ENCODE peak calls at places on chromosomes 16 and 17, in five cellular contexts. One of them, this sample, is unnamed. For H3K4me1, the result is how much of the 10 kb centered on the place peaks cover.

GRCh38 chr17:18184143-18185007 is 747 bp downstream of the ALKBH5 start:
- DNase-seq in PC-3: peak
- DNase-seq in Caco-2: peak
- DNase-seq in neural progenitor cell: peak
- DNase-seq in MM.1S: peak
- DNase-seq in this sample: peak

GRCh38 chr17:2837147-2837561 is 40.9 kb downstream of the RAP1GAP2 start:
- DNase-seq in Caco-2: no peak
- DNase-seq in MM.1S: peak
- DNase-seq in neural progenitor cell: no peak
- DNase-seq in PC-3: no peak
- DNase-seq in this sample: peak

GRCh38 chr16:88455610-88456355 is 2.7 kb downstream of the ZFPM1 start:
- DNase-seq in PC-3: peak
- DNase-seq in neural progenitor cell: peak
- DNase-seq in MM.1S: peak
- DNase-seq in Caco-2: peak
- DNase-seq in this sample: peak

GRCh38 chr16:85573045-85573695 is 40.0 kb upstream of the GSE1 start:
- DNase-seq in MM.1S: no peak
- DNase-seq in Caco-2: no peak
- DNase-seq in PC-3: no peak
- DNase-seq in neural progenitor cell: no peak
- DNase-seq in this sample: no peak

GRCh38 chr17:28738680-28739384 is 5.0 kb upstream of the TRAF4 start:
- DNase-seq in neural progenitor cell: no peak
- DNase-seq in MM.1S: peak
- DNase-seq in Caco-2: no peak
- DNase-seq in PC-3: no peak
- DNase-seq in this sample: peak

GRCh38 chr16:58628845-58629680 is 563 bp downstream of the CNOT1 start:
- DNase-seq in MM.1S: peak
- DNase-seq in PC-3: peak
- DNase-seq in neural progenitor cell: peak
- DNase-seq in Caco-2: peak
- DNase-seq in this sample: peak

GRCh38 chr16:61362583-61362982 is 673.7 kb downstream of the CDH8 start:
- DNase-seq in neural progenitor cell: no peak
- DNase-seq in Caco-2: no peak
- DNase-seq in MM.1S: no peak
- DNase-seq in PC-3: no peak
- DNase-seq in this sample: no peak

GRCh38 chr16:48014349-48015135 is 141.3 kb downstream of the ABCC12 start:
- DNase-seq in PC-3: peak
- DNase-seq in MM.1S: no peak
- DNase-seq in neural progenitor cell: peak
- DNase-seq in Caco-2: no peak
- DNase-seq in this sample: no peak

GRCh38 chr16:57635266-57636097 is 7.1 kb downstream of the ADGRG1 start:
- DNase-seq in PC-3: no peak
- DNase-seq in neural progenitor cell: no peak
- DNase-seq in MM.1S: no peak
- DNase-seq in Caco-2: peak
- DNase-seq in this sample: no peak

GRCh38 chr17:8188408-8188839 is 1.6 kb downstream of the BORCS6 start:
- DNase-seq in Caco-2: no peak
- DNase-seq in neural progenitor cell: no peak
- DNase-seq in MM.1S: no peak
- DNase-seq in PC-3: no peak
- DNase-seq in this sample: peak

GRCh38 chr17:57707892-57708291 is 37.2 kb downstream of the CCDC182 start:
- DNase-seq in MM.1S: no peak
- DNase-seq in Caco-2: no peak
- DNase-seq in PC-3: no peak
- DNase-seq in neural progenitor cell: peak
- DNase-seq in this sample: no peak

GRCh38 chr16:58225965-58226602 is 28.2 kb upstream of the CSNK2A2 start:
- DNase-seq in neural progenitor cell: no peak
- DNase-seq in Caco-2: no peak
- DNase-seq in PC-3: no peak
- DNase-seq in MM.1S: no peak
- DNase-seq in this sample: no peak

GRCh38 chr17:6508519-6509294 is 47.6 kb downstream of the PITPNM3 start:
- DNase-seq in MM.1S: no peak
- DNase-seq in neural progenitor cell: no peak
- DNase-seq in PC-3: no peak
- DNase-seq in Caco-2: no peak
- DNase-seq in this sample: no peak

GRCh38 chr16:89383095-89384003 is 107.0 kb downstream of the ANKRD11 start:
- DNase-seq in PC-3: peak
- DNase-seq in MM.1S: no peak
- DNase-seq in neural progenitor cell: peak
- DNase-seq in Caco-2: peak
- DNase-seq in this sample: no peak

GRCh38 chr17:68600123-68600880 is 865 bp downstream of the FAM20A start:
- DNase-seq in Caco-2: peak
- DNase-seq in PC-3: no peak
- DNase-seq in neural progenitor cell: peak
- DNase-seq in MM.1S: no peak
- DNase-seq in this sample: no peak

GRCh38 chr17:68981288-68981687 is 26.1 kb upstream of the ABCA8 start:
- DNase-seq in Caco-2: no peak
- DNase-seq in MM.1S: peak
- DNase-seq in neural progenitor cell: no peak
- DNase-seq in PC-3: peak
- DNase-seq in this sample: no peak

GRCh38 chr16:56355221-56355620 is 70.1 kb downstream of the AMFR start:
- DNase-seq in neural progenitor cell: no peak
- DNase-seq in MM.1S: no peak
- DNase-seq in Caco-2: no peak
- DNase-seq in PC-3: no peak
- DNase-seq in this sample: no peak

GRCh38 chr16:29192329-29193247 is 207.7 kb downstream of the LAT start:
- DNase-seq in PC-3: no peak
- DNase-seq in neural progenitor cell: no peak
- DNase-seq in MM.1S: no peak
- DNase-seq in Caco-2: peak
- DNase-seq in this sample: no peak

GRCh38 chr17:29613371-29613837 is 9.3 kb downstream of the CORO6 start:
- DNase-seq in PC-3: no peak
- DNase-seq in neural progenitor cell: peak
- DNase-seq in Caco-2: no peak
- DNase-seq in MM.1S: peak
- DNase-seq in this sample: peak

DNA sequence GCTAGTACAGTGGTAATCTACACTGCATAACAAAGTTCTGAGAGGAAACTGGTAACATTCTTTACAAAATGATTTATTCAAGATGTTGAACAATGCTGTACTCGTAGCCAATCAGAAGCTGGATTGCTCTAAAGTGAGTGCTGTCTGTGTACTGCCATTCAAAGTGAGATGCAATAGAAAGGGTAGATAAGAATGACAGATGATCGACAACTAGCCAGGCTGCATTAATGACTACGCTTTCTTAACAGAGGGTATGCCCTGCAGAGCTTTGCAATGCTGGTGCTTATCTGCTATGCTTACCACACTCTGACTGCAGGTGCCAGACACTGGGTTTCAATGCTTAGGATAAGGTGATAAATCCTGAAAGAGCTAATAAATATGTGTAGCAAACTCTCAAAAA is 46.1 kb upstream of the SLC25A19 start:
- DNase-seq in neural progenitor cell: no peak
- DNase-seq in PC-3: no peak
- DNase-seq in Caco-2: no peak
- DNase-seq in MM.1S: no peak
- DNase-seq in this sample: no peak
- H3K4me1 ChIP-seq in neural progenitor cell: under half
- H3K4me1 ChIP-seq in PC-3: under half
- H3K4me1 ChIP-seq in Caco-2: under half
- H3K4me1 ChIP-seq in MM.1S: under half
- H3K4me1 ChIP-seq in this sample: half or more

GRCh38 chr16:12417051-12417818 is 386.5 kb downstream of the CPPED1 start:
- DNase-seq in neural progenitor cell: no peak
- DNase-seq in Caco-2: no peak
- DNase-seq in PC-3: no peak
- DNase-seq in MM.1S: no peak
- DNase-seq in this sample: no peak

GRCh38 chr16:12412890-12413289 is 390.8 kb downstream of the CPPED1 start:
- DNase-seq in neural progenitor cell: no peak
- DNase-seq in Caco-2: no peak
- DNase-seq in MM.1S: no peak
- DNase-seq in PC-3: no peak
- DNase-seq in this sample: no peak

GRCh38 chr16:12413393-12413792 is 390.3 kb downstream of the CPPED1 start:
- DNase-seq in Caco-2: no peak
- DNase-seq in PC-3: no peak
- DNase-seq in neural progenitor cell: no peak
- DNase-seq in MM.1S: no peak
- DNase-seq in this sample: no peak

GRCh38 chr16:12416136-12416787 is 387.4 kb downstream of the CPPED1 start:
- DNase-seq in neural progenitor cell: no peak
- DNase-seq in MM.1S: no peak
- DNase-seq in PC-3: no peak
- DNase-seq in Caco-2: no peak
- DNase-seq in this sample: no peak

DNA sequence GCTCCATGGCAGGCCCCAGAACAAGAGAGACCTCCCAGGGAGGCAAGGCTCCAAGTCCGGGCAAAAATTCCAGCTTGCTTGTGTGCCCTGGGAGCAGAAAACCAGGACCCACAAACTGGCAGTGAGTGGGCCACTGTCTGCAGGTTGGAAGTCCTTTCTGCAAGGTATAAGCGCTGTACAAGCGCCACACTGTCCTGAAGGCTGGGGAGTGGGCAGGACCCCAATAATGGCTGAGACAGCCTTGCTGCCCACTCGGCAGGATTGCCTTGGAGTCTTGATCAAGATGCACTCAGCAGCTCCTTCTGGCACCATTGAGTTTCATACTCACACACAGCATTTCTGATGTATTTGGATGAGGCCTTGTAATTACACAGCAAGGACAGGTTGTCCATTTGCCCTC is 388.6 kb downstream of the CPPED1 start:
- DNase-seq in neural progenitor cell: no peak
- DNase-seq in MM.1S: no peak
- DNase-seq in Caco-2: no peak
- DNase-seq in PC-3: no peak
- DNase-seq in this sample: no peak
- H3K4me1 ChIP-seq in neural progenitor cell: under half
- H3K4me1 ChIP-seq in MM.1S: under half
- H3K4me1 ChIP-seq in Caco-2: under half
- H3K4me1 ChIP-seq in PC-3: under half
- H3K4me1 ChIP-seq in this sample: under half

GRCh38 chr17:42632949-42633444 is 23.5 kb downstream of the TUBG1 start:
- DNase-seq in MM.1S: no peak
- DNase-seq in PC-3: no peak
- DNase-seq in neural progenitor cell: no peak
- DNase-seq in Caco-2: no peak
- DNase-seq in this sample: no peak
- H3K4me1 ChIP-seq in MM.1S: under half
- H3K4me1 ChIP-seq in PC-3: under half
- H3K4me1 ChIP-seq in neural progenitor cell: under half
- H3K4me1 ChIP-seq in Caco-2: under half
- H3K4me1 ChIP-seq in this sample: under half

GRCh38 chr17:47131761-47132160 is 57.3 kb downstream of the CDC27 start:
- DNase-seq in MM.1S: no peak
- DNase-seq in PC-3: no peak
- DNase-seq in neural progenitor cell: no peak
- DNase-seq in Caco-2: no peak
- DNase-seq in this sample: no peak

DNA sequence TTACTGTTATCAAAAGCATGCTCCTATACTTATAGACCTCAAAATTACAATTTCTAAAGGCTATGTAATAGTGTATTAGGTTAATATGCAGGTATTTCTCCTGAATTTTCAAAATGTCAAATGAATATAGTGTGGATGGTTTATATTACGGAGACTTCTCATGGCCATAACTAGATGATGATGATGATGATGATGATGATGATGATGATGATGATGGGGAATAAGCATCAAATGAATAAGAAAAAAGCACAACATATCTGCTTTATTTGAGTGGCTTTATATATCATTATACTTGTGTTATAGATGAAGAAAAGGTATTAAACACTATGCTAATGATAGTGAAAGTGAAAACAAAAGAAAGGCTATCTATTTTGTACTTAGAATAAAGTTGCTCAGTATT is 53.9 kb downstream of the CDC27 start:
- DNase-seq in MM.1S: no peak
- DNase-seq in Caco-2: no peak
- DNase-seq in neural progenitor cell: no peak
- DNase-seq in PC-3: no peak
- DNase-seq in this sample: no peak
- H3K4me1 ChIP-seq in MM.1S: under half
- H3K4me1 ChIP-seq in Caco-2: under half
- H3K4me1 ChIP-seq in neural progenitor cell: under half
- H3K4me1 ChIP-seq in PC-3: under half
- H3K4me1 ChIP-seq in this sample: under half

DNA sequence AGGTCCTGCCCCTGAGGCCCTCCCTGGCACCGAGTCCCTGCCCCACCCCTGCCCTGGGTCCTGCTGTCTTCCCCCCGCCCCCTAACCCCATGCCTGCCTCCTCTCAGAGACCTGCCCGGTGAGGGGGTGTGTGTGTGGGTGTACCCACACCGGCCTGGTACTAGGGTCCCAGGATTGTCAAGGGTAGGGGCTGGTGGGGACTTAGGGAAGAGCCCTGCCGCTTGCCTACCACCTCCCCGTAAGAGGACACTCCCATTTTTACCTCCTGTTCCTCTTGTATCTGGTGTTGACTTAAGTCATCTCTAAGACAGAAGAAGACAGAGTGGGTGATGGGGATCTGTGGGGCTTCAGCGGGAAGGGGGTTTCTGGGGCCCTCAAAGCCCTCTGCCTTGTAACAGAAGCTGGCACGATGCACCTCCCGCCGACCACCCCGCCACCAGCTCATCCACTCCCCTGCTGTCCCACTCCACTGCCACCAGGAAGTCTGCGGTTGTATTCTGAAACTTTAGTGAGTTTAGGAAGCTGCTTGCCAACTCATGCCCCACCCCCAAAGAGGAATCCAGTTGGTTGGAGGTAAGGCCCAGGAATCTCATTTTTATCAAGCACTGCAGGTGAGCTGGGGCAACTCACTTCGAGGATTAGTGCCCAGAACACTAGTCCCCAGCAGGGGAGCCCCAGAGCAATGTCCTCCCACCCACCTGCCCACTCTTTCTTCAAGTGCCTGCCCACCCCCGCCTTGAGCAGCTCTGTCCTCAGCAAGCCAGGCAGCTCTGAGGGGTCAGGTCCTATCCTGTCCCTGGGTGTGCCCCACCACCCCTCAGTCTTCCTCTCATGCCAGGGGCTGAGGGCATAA is 5.6 kb downstream of the SPATA32 start:
- DNase-seq in PC-3: no peak
- DNase-seq in MM.1S: peak
- DNase-seq in Caco-2: no peak
- DNase-seq in neural progenitor cell: peak
- DNase-seq in this sample: no peak
- H3K4me1 ChIP-seq in PC-3: under half
- H3K4me1 ChIP-seq in MM.1S: under half
- H3K4me1 ChIP-seq in Caco-2: under half
- H3K4me1 ChIP-seq in neural progenitor cell: under half
- H3K4me1 ChIP-seq in this sample: under half